ENCODE peak calls at places on chromosomes 5 and 9, in nine cellular contexts. S, Z, T, D, X, K, O, Y and V are unnamed samples.

GRCh38 chr5:134100283-134101011 is 14.0 kb upstream of the TCF7 start:
- DNase-seq in Y (no peak), D (no peak), K (peak), Z (no peak), O (peak), X (no peak), S (no peak), T (peak), V (peak)

GRCh38 chr5:177592905-177593304 is 902 bp downstream of the TMED9 start:
- DNase-seq in K (no peak), S (no peak), D (no peak), O (no peak), T (no peak), Z (no peak), X (no peak), Y (no peak), V (no peak)

GRCh38 chr9:134707031-134707680 is 65.6 kb downstream of the COL5A1 start:
- DNase-seq in K (no peak), T (no peak), Z (no peak), Y (peak), D (peak), S (no peak), X (no peak), O (no peak), V (peak)

GRCh38 chr9:78685471-78685870 is 388.5 kb downstream of the PSAT1 start:
- DNase-seq in S (no peak), O (no peak), Z (no peak), X (no peak), K (no peak), Y (no peak), T (no peak), D (no peak), V (no peak)

GRCh38 chr5:115930630-115931337 is 31.5 kb upstream of the LVRN start:
- DNase-seq in K (no peak), T (peak), Z (no peak), O (no peak), Y (no peak), S (no peak), D (no peak), X (no peak), V (no peak)

GRCh38 chr5:141821430-141821925 is 56.7 kb downstream of the PCDH1 start:
- DNase-seq in Y (no peak), X (no peak), D (no peak), O (no peak), Z (no peak), T (peak), K (peak), S (no peak), V (no peak)

GRCh38 chr5:172433513-172433912 is 20.8 kb downstream of the SH3PXD2B start:
- DNase-seq in Y (no peak), S (no peak), D (no peak), Z (no peak), T (no peak), K (no peak), X (no peak), O (no peak), V (no peak)

GRCh38 chr9:136858452-136858843 is 6.3 kb downstream of the MAMDC4 start:
- DNase-seq in K (peak), S (no peak), Y (no peak), T (no peak), X (no peak), Z (no peak), O (no peak), D (no peak), V (no peak)

GRCh38 chr5:75965292-75965691 is 117.9 kb upstream of the SV2C start:
- DNase-seq in Z (no peak), O (no peak), Y (no peak), T (no peak), S (no peak), D (no peak), K (no peak), X (no peak), V (no peak)

GRCh38 chr5:966345-966710 is 42.3 kb upstream of the NKD2 start:
- DNase-seq in Z (no peak), T (no peak), S (no peak), O (no peak), X (no peak), D (no peak), K (no peak), Y (no peak), V (no peak)

GRCh38 chr9:111897831-111898144 is 1.2 kb downstream of the UGCG start:
- DNase-seq in T (no peak), D (no peak), X (no peak), O (peak), K (no peak), Z (no peak), Y (no peak), S (no peak), V (no peak)

GRCh38 chr9:136784997-136785361 is 6.2 kb upstream of the TMEM141 start:
- DNase-seq in T (no peak), K (no peak), Z (no peak), Y (no peak), X (no peak), S (no peak), O (peak), D (no peak), V (no peak)

GRCh38 chr5:39399135-39400036 is 25.4 kb downstream of the DAB2 start:
- DNase-seq in D (peak), K (peak), Y (no peak), S (no peak), Z (peak), O (peak), T (peak), X (no peak), V (no peak)

GRCh38 chr5:10073705-10074104 is 176.0 kb downstream of the ATPSCKMT start:
- DNase-seq in T (no peak), D (no peak), S (no peak), Y (no peak), K (no peak), Z (no peak), X (no peak), O (no peak), V (no peak)

GRCh38 chr9:3768698-3769458 is 243.1 kb upstream of the RFX3 start:
- DNase-seq in O (no peak), S (no peak), Z (no peak), T (no peak), D (peak), K (no peak), Y (no peak), X (no peak), V (no peak)

GRCh38 chr5:176888016-176888864 is 10.9 kb downstream of the HK3 start:
- DNase-seq in T (no peak), D (no peak), K (no peak), Y (no peak), O (no peak), X (no peak), Z (no peak), S (no peak), V (no peak)

GRCh38 chr5:78757269-78758053 is 108.9 kb upstream of the LHFPL2 start:
- DNase-seq in T (no peak), X (no peak), S (no peak), O (no peak), D (peak), Z (no peak), K (peak), Y (no peak), V (no peak)

GRCh38 chr9:115225459-115226116 is 107.6 kb upstream of the TNC start:
- DNase-seq in D (no peak), K (no peak), Z (no peak), S (no peak), X (no peak), Y (no peak), O (no peak), T (no peak), V (no peak)

GRCh38 chr9:20001058-20001457 is 212.2 kb upstream of the SLC24A2 start:
- DNase-seq in Y (no peak), T (no peak), O (no peak), X (no peak), Z (no peak), D (no peak), K (no peak), S (no peak), V (no peak)

GRCh38 chr9:19998153-19998552 is 209.3 kb upstream of the SLC24A2 start:
- DNase-seq in X (no peak), Y (no peak), O (peak), D (no peak), T (peak), S (no peak), K (peak), Z (no peak), V (no peak)

GRCh38 chr9:19995619-19996018 is 206.8 kb upstream of the SLC24A2 start:
- DNase-seq in Z (no peak), Y (no peak), O (peak), X (no peak), K (no peak), S (no peak), D (no peak), T (no peak), V (no peak)

GRCh38 chr9:19999491-20000057 is 210.7 kb upstream of the SLC24A2 start:
- DNase-seq in X (no peak), D (no peak), Z (no peak), K (no peak), S (no peak), O (peak), Y (no peak), T (no peak), V (no peak)

DNA sequence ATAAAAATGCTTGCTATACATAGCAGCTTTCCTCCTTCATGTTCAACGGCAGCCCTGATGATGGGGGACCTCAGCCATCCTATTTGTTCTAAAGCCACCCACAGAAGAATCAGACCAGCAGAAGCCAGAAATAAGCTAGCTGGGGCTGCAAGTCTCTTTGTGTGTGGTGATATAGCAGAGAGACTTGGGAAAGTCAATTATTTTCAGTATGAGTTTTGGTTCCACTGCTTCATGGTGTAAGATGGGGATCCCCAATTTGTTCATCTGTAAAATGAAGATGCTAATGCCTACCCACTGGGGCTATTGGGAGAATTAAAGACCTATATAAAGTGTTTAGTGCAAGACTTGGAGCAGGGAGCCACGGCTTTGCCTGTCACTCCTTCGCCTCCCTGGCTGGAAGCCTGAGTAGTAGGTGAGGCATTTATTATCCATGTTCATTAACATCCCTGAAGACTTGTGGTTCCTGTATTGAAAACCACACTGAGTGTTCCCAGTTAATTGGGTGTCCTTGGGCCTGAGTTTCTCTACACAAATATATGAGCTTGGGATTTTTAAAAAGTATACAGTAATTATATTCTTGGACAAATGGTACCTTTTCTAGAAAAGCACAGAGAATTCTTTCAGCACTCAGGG is 210.1 kb upstream of the SLC24A2 start:
- DNase-seq in Z (no peak), K (no peak), D (no peak), T (no peak), O (no peak), Y (no peak), X (no peak), S (no peak), V (no peak)
- H3K4me3 ChIP-seq in Z (no peak), K (no peak), D (no peak), T (no peak), O (no peak), Y (no peak), X (no peak), S (no peak), V (no peak)

GRCh38 chr9:132585954-132586829 is 3.8 kb downstream of the BARHL1 start:
- DNase-seq in O (no peak), D (no peak), T (no peak), X (no peak), S (no peak), Z (no peak), Y (no peak), K (no peak), V (no peak)
- H3K4me3 ChIP-seq in O (no peak), D (no peak), T (no peak), X (no peak), S (no peak), Z (no peak), Y (no peak), K (no peak), V (no peak)

GRCh38 chr5:34687269-34688011 is 31.3 kb downstream of the RAI14 start:
- DNase-seq in X (no peak), O (no peak), Y (peak), T (no peak), Z (no peak), D (no peak), S (no peak), K (peak), V (no peak)

GRCh38 chr5:34688015-34688800 is 32.1 kb downstream of the RAI14 start:
- DNase-seq in Y (no peak), S (no peak), O (no peak), Z (no peak), X (no peak), D (no peak), K (no peak), T (no peak), V (no peak)

GRCh38 chr5:34684980-34685352 is 28.8 kb downstream of the RAI14 start:
- DNase-seq in S (no peak), T (no peak), O (no peak), K (no peak), D (no peak), X (no peak), Y (no peak), Z (no peak), V (no peak)

GRCh38 chr5:34685485-34686197 is 29.5 kb downstream of the RAI14 start:
- DNase-seq in T (peak), X (no peak), D (no peak), O (no peak), Z (no peak), K (peak), S (no peak), Y (no peak), V (no peak)

GRCh38 chr5:34686762-34687268 is 30.7 kb downstream of the RAI14 start:
- DNase-seq in O (no peak), Z (no peak), T (peak), K (peak), S (no peak), D (peak), X (no peak), Y (peak), V (peak)
- H3K4me3 ChIP-seq in O (no peak), Z (no peak), T (no peak), K (peak), S (no peak), D (no peak), X (no peak), Y (no peak), V (no peak)

GRCh38 chr5:149940077-149940574 is 4.5 kb downstream of the PDE6A start:
- DNase-seq in X (no peak), S (no peak), Z (peak), D (no peak), T (no peak), Y (no peak), O (no peak), K (no peak), V (no peak)
- H3K4me3 ChIP-seq in X (no peak), S (no peak), Z (no peak), D (no peak), T (no peak), Y (no peak), O (no peak), K (no peak), V (no peak)

GRCh38 chr5:173513521-173513991 is 102.9 kb downstream of the BOD1 start:
- DNase-seq in S (no peak), Y (no peak), T (no peak), O (no peak), Z (no peak), K (peak), D (no peak), X (no peak), V (no peak)
- H3K4me3 ChIP-seq in S (no peak), Y (no peak), T (no peak), O (no peak), Z (no peak), K (no peak), D (no peak), X (no peak), V (no peak)

GRCh38 chr9:93366119-93366447 is 85.4 kb upstream of the FAM120A start:
- DNase-seq in K (no peak), S (no peak), T (no peak), Z (no peak), D (no peak), Y (no peak), O (no peak), X (no peak), V (no peak)
- H3K4me3 ChIP-seq in K (no peak), S (no peak), T (no peak), Z (no peak), D (no peak), Y (no peak), O (no peak), X (no peak), V (no peak)

GRCh38 chr9:106038266-106039001 is 344.1 kb downstream of the TMEM38B start:
- DNase-seq in Z (no peak), T (no peak), Y (no peak), X (no peak), O (no peak), S (no peak), K (no peak), D (no peak), V (no peak)

GRCh38 chr9:106039151-106039935 is 345.0 kb downstream of the TMEM38B start:
- DNase-seq in O (no peak), T (peak), D (no peak), Z (no peak), S (no peak), K (no peak), Y (no peak), X (no peak), V (no peak)

GRCh38 chr9:106035810-106036209 is 341.5 kb downstream of the TMEM38B start:
- DNase-seq in D (no peak), X (no peak), T (no peak), Z (no peak), Y (no peak), O (no peak), S (no peak), K (no peak), V (no peak)
- H3K4me3 ChIP-seq in D (no peak), X (no peak), T (no peak), Z (no peak), Y (no peak), O (no peak), S (no peak), K (no peak), V (no peak)

DNA sequence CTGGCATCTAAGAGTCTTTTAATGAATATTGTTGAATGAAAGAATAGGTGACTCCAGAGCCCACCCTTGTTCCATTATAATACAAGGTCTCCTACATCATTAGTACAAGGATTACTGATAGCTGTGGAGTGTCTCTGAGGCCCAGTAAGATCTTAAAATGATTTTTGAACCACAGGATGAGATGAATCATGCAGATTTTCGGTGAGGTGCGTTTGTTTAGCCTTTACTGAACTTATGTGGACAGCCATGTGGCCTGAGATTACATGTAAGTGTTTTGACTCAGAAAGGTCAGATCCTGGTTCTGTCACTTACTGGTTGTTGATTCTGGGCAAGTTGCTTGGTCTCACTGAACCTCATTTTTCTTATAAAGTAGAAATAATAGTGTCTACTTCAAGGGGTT is 21.6 kb downstream of the NFX1 start:
- DNase-seq in S (no peak), X (no peak), Z (no peak), K (no peak), D (no peak), O (no peak), Y (no peak), T (no peak), V (no peak)
- H3K4me3 ChIP-seq in S (no peak), X (no peak), Z (no peak), K (no peak), D (no peak), O (no peak), Y (no peak), T (no peak), V (no peak)

GRCh38 chr5:127041571-127041970 is 11.2 kb upstream of the MARCHF3 start:
- DNase-seq in D (no peak), X (no peak), Y (no peak), O (no peak), S (no peak), T (no peak), K (no peak), Z (no peak), V (no peak)

GRCh38 chr5:127046343-127047072 is 16.1 kb upstream of the MARCHF3 start:
- DNase-seq in Z (no peak), X (no peak), O (no peak), K (no peak), Y (no peak), T (no peak), D (no peak), S (no peak), V (no peak)

GRCh38 chr5:127038550-127038949 is 8.2 kb upstream of the MARCHF3 start:
- DNase-seq in Z (no peak), Y (no peak), K (no peak), T (no peak), O (no peak), X (no peak), D (no peak), S (no peak), V (no peak)

GRCh38 chr5:127042593-127042992 is 12.2 kb upstream of the MARCHF3 start:
- DNase-seq in Y (no peak), T (peak), Z (no peak), O (peak), X (no peak), S (no peak), K (no peak), D (no peak), V (no peak)

GRCh38 chr5:127040779-127041520 is 10.6 kb upstream of the MARCHF3 start:
- DNase-seq in T (peak), Y (peak), Z (no peak), S (no peak), X (no peak), K (peak), D (no peak), O (no peak), V (no peak)
- H3K4me3 ChIP-seq in T (no peak), Y (no peak), Z (no peak), S (no peak), X (peak), K (no peak), D (no peak), O (no peak), V (no peak)

GRCh38 chr9:91817493-91818225 is 132.4 kb downstream of the ROR2 start:
- DNase-seq in Z (no peak), Y (no peak), X (no peak), S (no peak), K (no peak), O (no peak), D (no peak), T (peak), V (peak)
- H3K4me3 ChIP-seq in Z (no peak), Y (no peak), X (peak), S (peak), K (no peak), O (no peak), D (no peak), T (no peak), V (no peak)